ENCODE peak calls at places on chromosomes 11 and 22, in ten cellular contexts. R, U, E, A, J, C, M, B, V and D are unnamed samples.

GRCh38 chr22:50059185-50059880 is 1.2 kb upstream of the TTLL8 start:
- DNase-seq in R (peak), U (no peak), E (peak), A (peak), J (no peak), C (no peak), M (no peak), B (peak), V (no peak), D (no peak)

GRCh38 chr11:78325274-78325781 is 92.3 kb downstream of the GAB2 start:
- DNase-seq in R (no peak), U (peak), E (no peak), A (no peak), J (no peak), C (no peak), M (no peak), B (no peak), V (peak), D (no peak)

GRCh38 chr11:124482362-124483147 is 37.1 kb upstream of the OR8B8 start:
- DNase-seq in R (peak), U (no peak), E (peak), A (no peak), J (no peak), C (no peak), M (no peak), B (no peak), V (no peak), D (no peak)

GRCh38 chr22:39723899-39724351 is 153.4 kb downstream of the CACNA1I start:
- DNase-seq in R (no peak), U (no peak), E (no peak), A (no peak), J (no peak), C (no peak), M (no peak), B (no peak), V (no peak), D (no peak)

GRCh38 chr11:13126430-13126829 is 117.3 kb downstream of the RASSF10 start:
- DNase-seq in R (no peak), U (no peak), E (peak), A (no peak), J (peak), C (no peak), M (no peak), B (no peak), V (no peak), D (no peak)

GRCh38 chr11:1557904-1558831 is 13.9 kb downstream of the DUSP8 start:
- DNase-seq in R (no peak), U (no peak), E (peak), A (peak), J (no peak), C (no peak), M (peak), B (no peak), V (no peak), D (no peak)

GRCh38 chr22:36770116-36770945 is 5.6 kb downstream of the IFT27 start:
- DNase-seq in R (no peak), U (no peak), E (no peak), A (no peak), J (no peak), C (no peak), M (no peak), B (peak), V (no peak), D (no peak)

GRCh38 chr22:29813563-29813962 is 24.5 kb downstream of the ASCC2 start:
- DNase-seq in R (no peak), U (no peak), E (no peak), A (no peak), J (no peak), C (no peak), M (no peak), B (no peak), V (no peak), D (no peak)

GRCh38 chr22:17974703-17975372 is 49.5 kb downstream of the MICAL3 start:
- DNase-seq in R (no peak), U (no peak), E (no peak), A (no peak), J (no peak), C (no peak), M (no peak), B (no peak), V (no peak), D (no peak)

GRCh38 chr22:30457964-30458363 is 13.9 kb downstream of the SEC14L3 start:
- DNase-seq in R (no peak), U (no peak), E (peak), A (no peak), J (no peak), C (no peak), M (no peak), B (no peak), V (no peak), D (no peak)

GRCh38 chr22:49825944-49826602 is 1.6 kb downstream of the BRD1 start:
- DNase-seq in R (no peak), U (peak), E (peak), A (no peak), J (no peak), C (peak), M (no peak), B (no peak), V (peak), D (peak)

GRCh38 chr11:103682318-103683184 is 353.9 kb upstream of the DDI1 start:
- DNase-seq in R (peak), U (peak), E (peak), A (peak), J (peak), C (peak), M (peak), B (peak), V (peak), D (peak)

GRCh38 chr11:31872074-31872440 is 60.9 kb upstream of the PAX6 start:
- DNase-seq in R (no peak), U (no peak), E (no peak), A (no peak), J (peak), C (no peak), M (no peak), B (no peak), V (no peak), D (no peak)

GRCh38 chr11:125494987-125495725 is 909 bp downstream of the FEZ1 start:
- DNase-seq in R (peak), U (no peak), E (peak), A (peak), J (peak), C (peak), M (peak), B (peak), V (no peak), D (no peak)

GRCh38 chr11:22478169-22478568 is 140.0 kb downstream of the SLC17A6 start:
- DNase-seq in R (no peak), U (no peak), E (peak), A (no peak), J (no peak), C (no peak), M (no peak), B (no peak), V (no peak), D (no peak)

GRCh38 chr11:109606256-109606655 is 184.3 kb downstream of the C11orf87 start:
- DNase-seq in R (no peak), U (no peak), E (no peak), A (no peak), J (no peak), C (no peak), M (no peak), B (no peak), V (no peak), D (no peak)

GRCh38 chr11:36460220-36460619 is 49.9 kb downstream of the TRAF6 start:
- DNase-seq in R (no peak), U (no peak), E (no peak), A (no peak), J (no peak), C (no peak), M (no peak), B (peak), V (no peak), D (no peak)

GRCh38 chr22:48212727-48213126 is 1450.3 kb downstream of the TBC1D22A start:
- DNase-seq in R (no peak), U (no peak), E (no peak), A (no peak), J (no peak), C (no peak), M (no peak), B (no peak), V (no peak), D (no peak)

GRCh38 chr22:24683671-24684070 is 80.7 kb downstream of the GGT1 start:
- DNase-seq in R (no peak), U (no peak), E (peak), A (no peak), J (no peak), C (no peak), M (no peak), B (no peak), V (no peak), D (no peak)

GRCh38 chr11:58513747-58514367 is 6.0 kb upstream of the OR5B21 start:
- DNase-seq in R (peak), U (peak), E (peak), A (no peak), J (peak), C (no peak), M (no peak), B (peak), V (no peak), D (no peak)

GRCh38 chr11:75627879-75628668 is 40.8 kb downstream of the MAP6 start:
- DNase-seq in R (no peak), U (no peak), E (peak), A (no peak), J (peak), C (no peak), M (no peak), B (no peak), V (no peak), D (no peak)

GRCh38 chr11:121476379-121477032 is 23.7 kb upstream of the SORL1-AS1 start:
- DNase-seq in R (no peak), U (no peak), E (no peak), A (no peak), J (peak), C (no peak), M (no peak), B (no peak), V (no peak), D (no peak)

GRCh38 chr11:94849836-94850235 is 81.7 kb downstream of the AMOTL1 start:
- DNase-seq in R (no peak), U (no peak), E (peak), A (no peak), J (no peak), C (no peak), M (no peak), B (no peak), V (no peak), D (no peak)

GRCh38 chr22:25357056-25357455 is 137.6 kb downstream of the CRYBB2 start:
- DNase-seq in R (no peak), U (no peak), E (no peak), A (no peak), J (no peak), C (no peak), M (no peak), B (no peak), V (no peak), D (no peak)

GRCh38 chr22:43901976-43902643 is 10.3 kb upstream of the PNPLA5 start:
- DNase-seq in R (peak), U (no peak), E (peak), A (no peak), J (no peak), C (no peak), M (no peak), B (no peak), V (no peak), D (no peak)

GRCh38 chr11:103055174-103055890 is 36.6 kb downstream of the DCUN1D5 start:
- DNase-seq in R (peak), U (peak), E (peak), A (no peak), J (peak), C (no peak), M (no peak), B (peak), V (peak), D (no peak)

GRCh38 chr11:134785660-134786284 is 373.7 kb upstream of the B3GAT1 start:
- DNase-seq in R (no peak), U (no peak), E (no peak), A (no peak), J (no peak), C (no peak), M (no peak), B (no peak), V (no peak), D (no peak)